ENCODE peak calls at places on chromosomes 11 and 22, in four cellular contexts. R, T, O and C are unnamed samples.

GRCh38 chr22:31646186-31647019 is 15.6 kb downstream of the PISD start:
- DNase-seq in R (no peak), T (peak), O (no peak), C (peak)

GRCh38 chr22:22710719-22711531 is 66.5 kb downstream of the GGTLC2 start:
- DNase-seq in R (peak), T (peak), O (no peak), C (peak)

GRCh38 chr11:44043157-44043556 is 4.6 kb upstream of the ACCSL start:
- DNase-seq in R (no peak), T (no peak), O (no peak), C (no peak)

GRCh38 chr22:37906364-37907008 is 389 bp downstream of the MICALL1 start:
- DNase-seq in R (no peak), T (no peak), O (peak), C (peak)

GRCh38 chr22:31828739-31829138 is 74.9 kb downstream of the DEPDC5 start:
- DNase-seq in R (no peak), T (no peak), O (no peak), C (no peak)

GRCh38 chr11:12802418-12803085 is 128.3 kb downstream of the TEAD1 start:
- DNase-seq in R (no peak), T (peak), O (no peak), C (peak)

GRCh38 chr11:64246874-64247728 is at the start of gene PPP1R14B:
- DNase-seq in R (peak), T (peak), O (peak), C (peak)

GRCh38 chr11:1203505-1204271 is 19.2 kb upstream of the MUC5B start:
- DNase-seq in R (no peak), T (no peak), O (no peak), C (no peak)

GRCh38 chr11:119361056-119361787 is 14.7 kb upstream of the MFRP start:
- DNase-seq in R (peak), T (peak), O (peak), C (peak)

GRCh38 chr22:43000441-43001175 is 14.3 kb downstream of the PACSIN2 start:
- DNase-seq in R (peak), T (peak), O (no peak), C (no peak)

GRCh38 chr11:74636633-74637184 is 44.3 kb downstream of the POLD3 start:
- DNase-seq in R (no peak), T (peak), O (no peak), C (peak)

GRCh38 chr11:126782810-126783209 is 217.8 kb downstream of the KIRREL3 start:
- DNase-seq in R (no peak), T (no peak), O (no peak), C (no peak)

GRCh38 chr11:45141171-45141570 is 5.3 kb upstream of the PRDM11 start:
- DNase-seq in R (no peak), T (no peak), O (no peak), C (no peak)

GRCh38 chr11:64356498-64357411 is 2.2 kb upstream of the RPS6KA4 start:
- DNase-seq in R (no peak), T (peak), O (peak), C (no peak)

GRCh38 chr22:49040111-49040510 is 787.6 kb downstream of the BRD1 start:
- DNase-seq in R (no peak), T (no peak), O (no peak), C (no peak)